ENCODE peak calls at places on chromosomes 12 and 14, in six cellular contexts. D is Caco-2, Z is left ventricle myocardium inferior, K is HuH-7.5, R is HepG2, Y is T-helper 2 cell. T is an unnamed sample.

GRCh38 chr12:44143170-44143569 is 307.3 kb downstream of the TMEM117 start:
- DNase-seq in K (no peak), R (no peak), D (no peak), Y (no peak), Z (no peak), T (no peak)

GRCh38 chr12:100753837-100754236 is 40.7 kb upstream of the ANO4 start:
- DNase-seq in Y (no peak), R (no peak), K (no peak), D (no peak), Z (no peak), T (no peak)

GRCh38 chr14:68979722-68980552 is 835 bp upstream of the ACTN1 start:
- DNase-seq in D (peak; percentile 29), Z (peak; percentile 50), Y (no peak), K (peak; percentile 35), R (no peak), T (no peak)

GRCh38 chr12:13094349-13094748 is 9.1 kb downstream of the GSG1 start:
- DNase-seq in D (no peak), K (no peak), R (no peak), Y (no peak), Z (no peak), T (no peak)

GRCh38 chr12:110741795-110742717 is 635 bp downstream of the PPP1CC start:
- DNase-seq in Y (no peak), K (peak; percentile 31), Z (no peak), D (no peak), R (no peak), T (no peak)

GRCh38 chr14:77186911-77187648 is 5.5 kb downstream of the TMEM63C start:
- DNase-seq in R (no peak), D (no peak), Y (no peak), Z (no peak), K (no peak), T (no peak)

GRCh38 chr14:68440776-68441175 is 352.1 kb downstream of the ZFP36L1 start:
- DNase-seq in D (no peak), Z (no peak), R (no peak), Y (no peak), K (no peak), T (no peak)

GRCh38 chr12:49784756-49785409 is 43.3 kb downstream of the NCKAP5L start:
- DNase-seq in D (no peak), Z (no peak), Y (no peak), K (no peak), R (no peak), T (no peak)

GRCh38 chr14:68523994-68524725 is 268.7 kb downstream of the ZFP36L1 start:
- DNase-seq in Z (no peak), K (no peak), D (no peak), Y (no peak), R (no peak), T (no peak)

GRCh38 chr14:77980475-77981321 is 180.8 kb downstream of the ADCK1 start:
- DNase-seq in Z (no peak), Y (no peak), K (no peak), R (no peak), D (peak; percentile 68), T (no peak)

T was measured in activated T-helper 9 cell treated with anti-CD3 and anti-CD28 coated beads, Interleukin-2, amount 50 U/mL, for 16 hours.